ENCODE peak calls at places on chromosomes 12 and 14, in five cellular contexts. One of them, this sample, is unnamed.
A peak's percentile ranks its signal among the peaks of the same experiment; 100 is the strongest.

GRCh38 chr14:80615831-80616230 is 325.7 kb downstream of the CEP128 start:
- DNase-seq in GM23248: no peak
- DNase-seq in SK-N-SH: no peak
- DNase-seq in HCT116: no peak
- DNase-seq in MM.1S: no peak
- DNase-seq in this sample: no peak

GRCh38 chr12:88111074-88111652 is 30.7 kb downstream of the CEP290 start:
- DNase-seq in MM.1S: peak; percentile 71
- DNase-seq in SK-N-SH: peak; percentile 25
- DNase-seq in GM23248: peak; percentile 72
- DNase-seq in HCT116: peak; percentile 38
- DNase-seq in this sample: peak; percentile 76

GRCh38 chr14:48127674-48128073 is 452.3 kb upstream of the MDGA2 start:
- DNase-seq in HCT116: no peak
- DNase-seq in MM.1S: no peak
- DNase-seq in SK-N-SH: no peak
- DNase-seq in GM23248: no peak
- DNase-seq in this sample: no peak

GRCh38 chr12:58433969-58434368 is 486.3 kb downstream of the LRIG3 start:
- DNase-seq in HCT116: peak; percentile 36
- DNase-seq in SK-N-SH: no peak
- DNase-seq in GM23248: peak; percentile 61
- DNase-seq in MM.1S: no peak
- DNase-seq in this sample: peak; percentile 70

GRCh38 chr14:70698288-70698687 is 56.6 kb downstream of the TTC9 start:
- DNase-seq in SK-N-SH: no peak
- DNase-seq in HCT116: no peak
- DNase-seq in GM23248: peak; percentile 72
- DNase-seq in MM.1S: no peak
- DNase-seq in this sample: peak; percentile 87

GRCh38 chr12:63869656-63870055 is 25.2 kb downstream of the SRGAP1 start:
- DNase-seq in MM.1S: no peak
- DNase-seq in GM23248: no peak
- DNase-seq in SK-N-SH: no peak
- DNase-seq in HCT116: no peak
- DNase-seq in this sample: peak; percentile 44

GRCh38 chr12:123119808-123120207 is 31.1 kb downstream of the PITPNM2 start:
- DNase-seq in SK-N-SH: no peak
- DNase-seq in MM.1S: peak; percentile 86
- DNase-seq in HCT116: no peak
- DNase-seq in GM23248: peak; percentile 8
- DNase-seq in this sample: no peak

GRCh38 chr14:94113073-94113472 is 2.5 kb downstream of the IFI27 start:
- DNase-seq in SK-N-SH: no peak
- DNase-seq in GM23248: no peak
- DNase-seq in HCT116: no peak
- DNase-seq in MM.1S: no peak
- DNase-seq in this sample: no peak

GRCh38 chr12:97940105-97940504 is 477.5 kb downstream of the RMST start:
- DNase-seq in GM23248: no peak
- DNase-seq in SK-N-SH: no peak
- DNase-seq in HCT116: no peak
- DNase-seq in MM.1S: no peak
- DNase-seq in this sample: no peak
- TF ChIP-seq EZH2phosphoT487 in GM23248: no peak
- TF ChIP-seq EZH2phosphoT487 in SK-N-SH: no peak
- TF ChIP-seq EZH2phosphoT487 in HCT116: no peak
- TF ChIP-seq EZH2phosphoT487 in MM.1S: no peak
- TF ChIP-seq EZH2phosphoT487 in this sample: no peak

GRCh38 chr14:98462908-98463307 is 809.1 kb downstream of the BCL11B start:
- DNase-seq in HCT116: no peak
- DNase-seq in GM23248: no peak
- DNase-seq in SK-N-SH: no peak
- DNase-seq in MM.1S: no peak
- DNase-seq in this sample: no peak

GRCh38 chr14:98458702-98459101 is 813.3 kb downstream of the BCL11B start:
- DNase-seq in SK-N-SH: no peak
- DNase-seq in HCT116: no peak
- DNase-seq in GM23248: no peak
- DNase-seq in MM.1S: no peak
- DNase-seq in this sample: no peak
- H3K9me2 ChIP-seq in SK-N-SH: no peaks in the 10 kb centered on the region
- H3K9me2 ChIP-seq in HCT116: no peaks in the 10 kb centered on the region
- H3K9me2 ChIP-seq in GM23248: no peaks in the 10 kb centered on the region
- H3K9me2 ChIP-seq in MM.1S: no peaks in the 10 kb centered on the region
- H3K9me2 ChIP-seq in this sample: no peaks in the 10 kb centered on the region

GRCh38 chr12:53208877-53209463 is 1.9 kb upstream of the ITGB7 start:
- DNase-seq in SK-N-SH: no peak
- DNase-seq in HCT116: no peak
- DNase-seq in MM.1S: peak; percentile 64
- DNase-seq in GM23248: no peak
- DNase-seq in this sample: no peak
- H3K9ac ChIP-seq in SK-N-SH: no peak overlapping the region
- H3K9ac ChIP-seq in HCT116: no peak overlapping the region
- H3K9ac ChIP-seq in MM.1S: peak overlapping the region; percentile 56
- H3K9ac ChIP-seq in GM23248: no peak overlapping the region
- H3K9ac ChIP-seq in this sample: no peak overlapping the region

GRCh38 chr14:54187439-54187838 is 209.4 kb upstream of the CDKN3 start:
- DNase-seq in HCT116: no peak
- DNase-seq in GM23248: no peak
- DNase-seq in SK-N-SH: no peak
- DNase-seq in MM.1S: no peak
- DNase-seq in this sample: no peak

GRCh38 chr14:54189358-54190354 is 207.2 kb upstream of the CDKN3 start:
- DNase-seq in MM.1S: no peak
- DNase-seq in SK-N-SH: no peak
- DNase-seq in GM23248: peak; percentile 80
- DNase-seq in HCT116: peak; percentile 59
- DNase-seq in this sample: peak; percentile 94

GRCh38 chr14:54182419-54183040 is 214.3 kb upstream of the CDKN3 start:
- DNase-seq in MM.1S: no peak
- DNase-seq in SK-N-SH: no peak
- DNase-seq in HCT116: no peak
- DNase-seq in GM23248: peak; percentile 91
- DNase-seq in this sample: peak; percentile 96

GRCh38 chr14:54188036-54188666 is 208.7 kb upstream of the CDKN3 start:
- DNase-seq in MM.1S: no peak
- DNase-seq in GM23248: no peak
- DNase-seq in SK-N-SH: no peak
- DNase-seq in HCT116: no peak
- DNase-seq in this sample: no peak

GRCh38 chr14:54186821-54187365 is 209.9 kb upstream of the CDKN3 start:
- DNase-seq in MM.1S: no peak
- DNase-seq in HCT116: no peak
- DNase-seq in GM23248: no peak
- DNase-seq in SK-N-SH: no peak
- DNase-seq in this sample: no peak
- TF ChIP-seq EZH2phosphoT487 in MM.1S: no peak
- TF ChIP-seq EZH2phosphoT487 in HCT116: no peak
- TF ChIP-seq EZH2phosphoT487 in GM23248: no peak
- TF ChIP-seq EZH2phosphoT487 in SK-N-SH: no peak
- TF ChIP-seq EZH2phosphoT487 in this sample: no peak

DNA sequence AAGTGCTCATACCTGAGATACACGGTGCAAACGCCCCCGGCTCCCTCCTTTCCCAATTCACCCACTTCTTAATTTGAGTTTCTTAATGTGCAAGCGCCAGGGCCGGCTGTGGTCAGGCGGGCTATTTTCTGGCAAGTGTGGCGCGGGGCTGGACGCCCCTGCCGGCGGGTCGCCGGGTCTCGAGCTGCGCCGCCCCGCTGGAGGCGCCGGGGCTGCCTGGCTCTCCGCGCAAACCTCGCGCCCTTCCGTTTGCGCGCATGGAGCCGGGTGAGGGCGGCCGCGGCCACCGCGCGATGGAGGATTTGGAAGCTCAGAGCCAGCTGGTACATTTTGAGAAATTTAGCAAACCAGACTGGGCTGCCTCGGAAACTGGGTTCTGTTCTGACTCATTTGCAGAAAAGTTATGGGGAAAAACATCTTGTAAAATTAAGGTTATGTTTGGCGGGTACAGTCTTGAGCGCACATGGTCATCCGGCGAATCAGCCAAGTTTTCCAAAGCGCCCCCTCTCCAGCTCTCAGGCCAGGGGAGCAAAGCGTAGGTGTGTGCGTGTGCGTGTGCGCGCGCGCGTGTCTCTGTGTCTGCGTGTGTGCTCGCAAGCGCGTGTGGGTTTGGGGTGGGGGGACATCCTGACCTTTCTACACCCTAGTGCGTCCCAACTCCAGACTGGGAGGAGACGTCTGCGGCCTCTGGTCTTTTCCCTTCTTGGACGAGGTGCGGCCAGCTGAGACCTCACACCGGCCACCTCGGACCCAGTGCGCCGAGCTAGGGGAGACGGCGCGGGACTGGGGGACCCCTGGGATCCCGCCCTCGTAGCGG is 6.5 kb upstream of the OTX2 start:
- DNase-seq in SK-N-SH: no peak
- DNase-seq in HCT116: no peak
- DNase-seq in GM23248: no peak
- DNase-seq in MM.1S: no peak
- DNase-seq in this sample: no peak
- H3K9me2 ChIP-seq in SK-N-SH: no peaks in the 10 kb centered on the region
- H3K9me2 ChIP-seq in HCT116: no peaks in the 10 kb centered on the region
- H3K9me2 ChIP-seq in GM23248: no peaks in the 10 kb centered on the region
- H3K9me2 ChIP-seq in MM.1S: no peaks in the 10 kb centered on the region
- H3K9me2 ChIP-seq in this sample: no peaks in the 10 kb centered on the region

GRCh38 chr12:9975614-9976013 is 4.4 kb downstream of the CLEC12A start:
- DNase-seq in GM23248: no peak
- DNase-seq in HCT116: no peak
- DNase-seq in SK-N-SH: no peak
- DNase-seq in MM.1S: no peak
- DNase-seq in this sample: no peak

GRCh38 chr12:9971158-9971557 is at the start of gene CLEC12A:
- DNase-seq in MM.1S: no peak
- DNase-seq in HCT116: no peak
- DNase-seq in GM23248: no peak
- DNase-seq in SK-N-SH: no peak
- DNase-seq in this sample: no peak

GRCh38 chr12:9969673-9970072 is 1.5 kb upstream of the CLEC12A start:
- DNase-seq in MM.1S: no peak
- DNase-seq in GM23248: no peak
- DNase-seq in SK-N-SH: no peak
- DNase-seq in HCT116: no peak
- DNase-seq in this sample: no peak

DNA sequence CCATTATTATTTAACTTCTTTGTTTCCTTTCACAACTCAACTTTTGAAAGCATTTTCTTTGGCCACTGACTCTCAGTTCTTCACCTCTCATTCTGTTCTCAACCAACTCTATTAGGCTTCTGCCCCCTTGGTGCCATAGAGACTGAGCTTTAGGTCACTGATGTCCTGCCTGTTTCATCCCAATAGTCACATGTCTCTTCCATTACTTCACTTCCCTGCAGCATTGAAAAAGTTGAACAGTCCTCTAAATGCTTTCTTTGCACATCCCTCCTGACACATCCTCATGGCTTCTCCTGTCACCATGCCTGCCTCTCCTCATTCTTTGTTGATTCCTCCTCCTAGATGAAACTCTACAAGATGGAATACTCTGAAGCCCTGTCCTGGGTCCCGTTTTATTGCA is 2.7 kb downstream of the CLEC12A start:
- DNase-seq in HCT116: no peak
- DNase-seq in SK-N-SH: no peak
- DNase-seq in GM23248: no peak
- DNase-seq in MM.1S: no peak
- DNase-seq in this sample: no peak
- H3K9ac ChIP-seq in HCT116: no peak overlapping the region
- H3K9ac ChIP-seq in SK-N-SH: no peak overlapping the region
- H3K9ac ChIP-seq in GM23248: no peak overlapping the region
- H3K9ac ChIP-seq in MM.1S: no peak overlapping the region
- H3K9ac ChIP-seq in this sample: no peak overlapping the region

GRCh38 chr14:104503691-104504090 is 75.9 kb upstream of the C14orf180 start:
- DNase-seq in MM.1S: no peak
- DNase-seq in GM23248: no peak
- DNase-seq in SK-N-SH: no peak
- DNase-seq in HCT116: no peak
- DNase-seq in this sample: no peak

GRCh38 chr14:104505085-104506074 is 74.2 kb upstream of the C14orf180 start:
- DNase-seq in HCT116: no peak
- DNase-seq in MM.1S: no peak
- DNase-seq in SK-N-SH: no peak
- DNase-seq in GM23248: no peak
- DNase-seq in this sample: no peak

GRCh38 chr14:104507443-104507842 is 72.1 kb upstream of the C14orf180 start:
- DNase-seq in HCT116: no peak
- DNase-seq in GM23248: no peak
- DNase-seq in SK-N-SH: peak; percentile 85
- DNase-seq in MM.1S: no peak
- DNase-seq in this sample: no peak

GRCh38 chr14:104504172-104504735 is 75.3 kb upstream of the C14orf180 start:
- DNase-seq in MM.1S: no peak
- DNase-seq in SK-N-SH: no peak
- DNase-seq in HCT116: no peak
- DNase-seq in GM23248: no peak
- DNase-seq in this sample: no peak

GRCh38 chr14:104506461-104507253 is 72.9 kb upstream of the C14orf180 start:
- DNase-seq in GM23248: no peak
- DNase-seq in HCT116: no peak
- DNase-seq in SK-N-SH: no peak
- DNase-seq in MM.1S: no peak
- DNase-seq in this sample: no peak
- TF ChIP-seq EZH2phosphoT487 in GM23248: no peak
- TF ChIP-seq EZH2phosphoT487 in HCT116: no peak
- TF ChIP-seq EZH2phosphoT487 in SK-N-SH: no peak
- TF ChIP-seq EZH2phosphoT487 in MM.1S: no peak
- TF ChIP-seq EZH2phosphoT487 in this sample: no peak